ENCODE peak calls at places on chromosomes 7 and 10, in seven cellular contexts. U is stimulated activated CD4-positive, alpha-beta T cell treated with anti-CD3 and anti-CD28 coated beads, Interleukin-4, amount 100 ng/mL, for 4 hours; I is CD4-positive, alpha-beta memory T cell; T is neuronal stem cell; G is fibroblast of the aortic adventitia; N is foreskin melanocyte; A is hepatic stellate cell. E is an unnamed sample.

GRCh38 chr7:45188736-45189135 is 31.1 kb downstream of the RAMP3 start:
- DNase-seq in U (no peak), I (no peak), T (no peak), G (no peak), N (no peak), A (no peak), E (no peak)

GRCh38 chr7:136045992-136046391 is 68.8 kb upstream of the MTPN start:
- DNase-seq in U (no peak), I (no peak), T (no peak), G (no peak), N (no peak), A (no peak), E (peak)

GRCh38 chr7:50418086-50418515 is 32.0 kb downstream of the FIGNL1 start:
- DNase-seq in U (peak), I (peak), T (peak), G (peak), N (peak), A (peak), E (peak)

GRCh38 chr10:75740541-75740940 is 309.1 kb downstream of the LRMDA start:
- DNase-seq in U (no peak), I (no peak), T (no peak), G (no peak), N (no peak), A (no peak), E (no peak)

GRCh38 chr7:158733762-158734494 is 29.3 kb upstream of the NCAPG2 start:
- DNase-seq in U (no peak), I (no peak), T (no peak), G (no peak), N (no peak), A (no peak), E (no peak)

GRCh38 chr10:4812952-4813351 is 13.1 kb upstream of the AKR1E2 start:
- DNase-seq in U (no peak), I (no peak), T (no peak), G (peak), N (no peak), A (peak), E (peak)

GRCh38 chr7:8258734-8259133 is 3.2 kb downstream of the ICA1 start:
- DNase-seq in U (no peak), I (no peak), T (no peak), G (no peak), N (no peak), A (no peak), E (no peak)

GRCh38 chr7:19677201-19677600 is 31.6 kb downstream of the POLR1F start:
- DNase-seq in U (no peak), I (no peak), T (no peak), G (peak), N (no peak), A (no peak), E (peak)

GRCh38 chr10:70193391-70193844 is 23.1 kb upstream of the SAR1A start:
- DNase-seq in U (no peak), I (no peak), T (no peak), G (peak), N (no peak), A (no peak), E (peak)

GRCh38 chr10:130737622-130738021 is 573.9 kb downstream of the TCERG1L start:
- DNase-seq in U (no peak), I (no peak), T (peak), G (no peak), N (no peak), A (no peak), E (no peak)

GRCh38 chr10:32347363-32347735 is 391 bp upstream of the EPC1 start:
- DNase-seq in U (no peak), I (no peak), T (no peak), G (no peak), N (no peak), A (no peak), E (no peak)

GRCh38 chr7:107180378-107180777 is 11.6 kb downstream of the HBP1 start:
- DNase-seq in U (peak), I (no peak), T (no peak), G (peak), N (no peak), A (no peak), E (peak)

GRCh38 chr7:133437544-133437943 is 184.7 kb downstream of the EXOC4 start:
- DNase-seq in U (no peak), I (no peak), T (no peak), G (no peak), N (no peak), A (no peak), E (no peak)

GRCh38 chr7:152355474-152356057 is 80.2 kb downstream of the KMT2C start:
- DNase-seq in U (no peak), I (no peak), T (no peak), G (no peak), N (no peak), A (no peak), E (no peak)

GRCh38 chr10:8556321-8556720 is 501.8 kb downstream of the GATA3 start:
- DNase-seq in U (no peak), I (no peak), T (no peak), G (no peak), N (no peak), A (no peak), E (no peak)

GRCh38 chr7:150986099-150986512 is 4.7 kb upstream of the NOS3 start:
- DNase-seq in U (peak), I (peak), T (no peak), G (peak), N (peak), A (peak), E (peak)

GRCh38 chr10:49359349-49360231 is 36.3 kb downstream of the DRGX start:
- DNase-seq in U (no peak), I (no peak), T (no peak), G (peak), N (no peak), A (no peak), E (peak)

E was measured in amniotic epithelial cell.